ENCODE peak calls at places on chromosomes 16 and 17, in seven cellular contexts. D is SK-N-SH, A is GM12892, B is H1, I is GM12878, R is K562, U is HepG2. S is an unnamed sample.

GRCh38 chr17:21679256-21680146 is 12.8 kb upstream of the KCNJ18 start:
- DNase-seq in R (no peak), B (no peak), D (no peak), U (no peak), A (no peak), I (no peak), S (no peak)

GRCh38 chr17:36495076-36495578 is 8.6 kb downstream of the ZNHIT3 start:
- DNase-seq in U (no peak), B (no peak), I (no peak), D (no peak), R (no peak), A (no peak), S (no peak)

GRCh38 chr17:17151962-17152361 is 54.2 kb downstream of the PLD6 start:
- DNase-seq in R (no peak), I (no peak), A (no peak), B (no peak), U (no peak), D (no peak), S (no peak)

GRCh38 chr16:12449795-12450194 is 353.9 kb downstream of the CPPED1 start:
- DNase-seq in D (no peak), U (no peak), B (no peak), A (no peak), I (no peak), R (no peak), S (no peak)

GRCh38 chr17:4541328-4542002 is 13.7 kb downstream of the MYBBP1A start:
- DNase-seq in R (no peak), B (no peak), U (no peak), A (no peak), D (no peak), I (no peak), S (no peak)

GRCh38 chr16:3825103-3825502 is 55.4 kb downstream of the CREBBP start:
- DNase-seq in A (no peak), R (no peak), D (no peak), I (no peak), B (no peak), U (no peak), S (no peak)

GRCh38 chr16:87366930-87367329 is 16.6 kb downstream of the FBXO31 start:
- DNase-seq in B (no peak), R (no peak), D (no peak), A (no peak), U (no peak), I (no peak), S (no peak)

GRCh38 chr16:89905511-89906140 is 13.0 kb upstream of the MC1R start:
- DNase-seq in R (no peak), I (no peak), B (no peak), U (no peak), A (no peak), D (no peak), S (no peak)

GRCh38 chr17:80187090-80187489 is 17.3 kb downstream of the CARD14 start:
- DNase-seq in A (no peak), R (no peak), I (no peak), B (no peak), D (no peak), U (no peak), S (no peak)

GRCh38 chr17:17139972-17140589 is 66.1 kb downstream of the PLD6 start:
- DNase-seq in D (no peak), U (no peak), A (no peak), B (no peak), I (no peak), R (no peak), S (no peak)

GRCh38 chr16:56317998-56318912 is 107.1 kb downstream of the AMFR start:
- DNase-seq in D (peak; percentile 97), U (peak; percentile 62), I (peak; percentile 3), A (peak; percentile 91), B (peak; percentile 95), R (peak; percentile 91), S (peak; percentile 95)

GRCh38 chr17:1413281-1413791 is 13.3 kb upstream of the YWHAE start:
- DNase-seq in A (no peak), R (peak; percentile 63), U (peak; percentile 77), D (peak; percentile 54), I (no peak), B (no peak), S (no peak)

GRCh38 chr17:62823111-62823895 is 15.2 kb upstream of the MARCHF10 start:
- DNase-seq in I (no peak), A (no peak), D (no peak), U (no peak), B (no peak), R (no peak), S (no peak)

GRCh38 chr16:50266337-50267091 is at the start of gene ADCY7:
- DNase-seq in B (no peak), I (no peak), R (peak; percentile 84), U (no peak), D (peak; percentile 85), A (peak; percentile 68), S (peak; percentile 74)

GRCh38 chr16:50267151-50267631 is 840 bp downstream of the ADCY7 start:
- DNase-seq in A (no peak), R (no peak), D (peak; percentile 60), U (no peak), B (no peak), I (no peak), S (no peak)

GRCh38 chr16:50263940-50264929 is 2.1 kb upstream of the ADCY7 start:
- DNase-seq in D (no peak), B (no peak), U (peak; percentile 75), R (no peak), A (no peak), I (peak; percentile 57), S (no peak)

GRCh38 chr16:50265716-50266336 is 525 bp upstream of the ADCY7 start:
- DNase-seq in B (no peak), I (no peak), R (no peak), D (no peak), U (no peak), A (no peak), S (no peak)

DNA sequence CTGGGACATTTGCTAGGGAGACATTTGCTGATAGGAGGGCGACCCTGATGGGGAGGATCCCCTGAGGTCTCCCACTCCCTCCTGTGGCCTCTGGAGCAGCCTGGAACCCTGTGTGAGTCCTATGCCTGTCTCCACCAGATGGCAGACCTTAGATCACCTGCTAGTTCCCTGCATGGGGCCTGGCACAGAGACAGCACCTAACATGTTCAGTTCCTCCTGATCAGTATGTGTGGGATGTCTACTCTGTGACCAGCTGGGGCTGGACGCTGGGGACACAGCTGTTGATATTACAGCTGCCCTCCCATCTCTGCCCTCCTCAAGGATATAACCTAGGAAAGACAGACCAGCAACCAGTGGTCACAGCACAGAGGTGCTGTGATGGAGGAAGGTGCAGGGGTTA is 1.1 kb upstream of the ADCY7 start:
- DNase-seq in D (peak; percentile 62), R (peak; percentile 37), B (no peak), A (no peak), U (peak; percentile 69), I (no peak), S (no peak)
- TF ChIP-seq TAF1 in D (no peak), R (no peak), B (no peak), A (no peak), U (no peak), I (no peak), S (no peak)

GRCh38 chr16:85654251-85655115 is 34.3 kb downstream of the GINS2 start:
- DNase-seq in D (no peak), B (no peak), I (no peak), U (no peak), A (no peak), R (no peak), S (no peak)

GRCh38 chr16:85650864-85651811 is 37.6 kb downstream of the GINS2 start:
- DNase-seq in B (no peak), I (no peak), U (no peak), D (peak; percentile 86), A (no peak), R (no peak), S (no peak)

GRCh38 chr16:85651822-85652430 is 36.8 kb downstream of the GINS2 start:
- DNase-seq in R (no peak), D (no peak), I (no peak), U (no peak), B (no peak), A (no peak), S (no peak)

GRCh38 chr16:85653226-85653917 is 35.4 kb downstream of the GINS2 start:
- DNase-seq in D (no peak), A (no peak), B (no peak), U (no peak), I (no peak), R (no peak), S (no peak)

DNA sequence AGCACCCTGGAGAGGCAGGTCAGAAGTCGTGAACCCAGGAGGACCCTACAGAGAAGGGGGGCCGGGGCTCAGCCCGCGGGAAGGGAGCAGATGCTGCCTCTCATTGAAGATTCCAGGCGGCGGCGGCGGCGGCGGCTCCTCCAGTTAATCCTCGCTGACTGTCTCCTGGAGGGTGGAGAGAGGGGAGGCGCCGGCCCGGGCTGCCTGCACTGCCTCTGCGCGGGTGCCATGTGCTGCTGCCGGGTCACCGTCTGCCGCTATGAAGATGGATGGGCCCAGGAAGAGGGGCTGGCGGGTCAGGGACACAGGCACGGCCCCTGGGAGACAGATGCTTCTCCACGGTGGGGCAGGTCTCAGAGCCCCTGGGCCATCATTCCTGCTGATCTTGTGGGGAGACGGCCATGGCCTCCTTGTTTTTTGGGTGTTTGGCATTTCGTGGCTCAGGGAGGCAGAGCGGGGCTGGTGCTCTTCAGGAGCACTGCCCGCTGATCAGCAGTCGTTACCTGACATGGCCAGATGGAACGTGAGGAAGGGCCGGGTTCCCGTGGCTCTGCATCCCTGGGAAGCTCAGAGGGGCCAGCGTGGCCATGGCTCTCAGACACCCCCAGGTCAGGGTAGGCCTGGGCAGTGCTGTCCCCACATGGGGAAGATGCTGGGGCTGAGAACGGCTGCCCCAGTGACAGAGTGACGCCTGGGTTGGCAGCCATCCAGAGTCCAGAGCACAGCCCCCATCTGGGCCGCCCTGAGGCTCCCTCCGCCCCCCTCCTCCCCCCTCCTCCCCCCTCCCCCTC is 36.1 kb downstream of the GINS2 start:
- DNase-seq in D (peak; percentile 83), B (no peak), R (peak; percentile 84), U (peak; percentile 27), A (no peak), I (no peak), S (no peak)
- TF ChIP-seq TAF1 in D (no peak), B (no peak), R (no peak), U (no peak), A (no peak), I (no peak), S (no peak)

DNA sequence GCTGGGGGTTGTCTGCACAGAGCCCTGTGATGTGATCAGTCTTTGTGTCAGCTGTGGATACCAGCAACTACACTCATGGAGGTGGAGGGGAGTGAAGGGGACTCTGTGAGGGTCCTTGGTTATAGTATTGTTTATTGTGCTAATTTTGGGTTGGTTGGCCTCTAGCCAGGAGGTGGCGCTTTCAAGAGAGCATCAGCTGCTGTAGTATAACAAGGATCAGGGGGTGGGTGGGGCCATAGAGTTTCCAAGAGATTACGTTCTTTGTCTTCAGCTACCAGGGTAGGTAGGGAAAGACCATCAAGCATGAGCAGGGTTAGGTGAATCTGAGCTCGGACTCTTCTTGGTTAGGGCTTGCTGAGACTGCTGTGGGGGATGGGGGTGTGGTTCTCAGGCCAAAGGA is 97.1 kb upstream of the HS3ST3A1 start:
- DNase-seq in B (no peak), U (no peak), I (no peak), D (no peak), A (no peak), R (no peak), S (no peak)
- TF ChIP-seq TAF1 in B (no peak), U (no peak), I (no peak), D (no peak), A (no peak), R (no peak), S (no peak)

DNA sequence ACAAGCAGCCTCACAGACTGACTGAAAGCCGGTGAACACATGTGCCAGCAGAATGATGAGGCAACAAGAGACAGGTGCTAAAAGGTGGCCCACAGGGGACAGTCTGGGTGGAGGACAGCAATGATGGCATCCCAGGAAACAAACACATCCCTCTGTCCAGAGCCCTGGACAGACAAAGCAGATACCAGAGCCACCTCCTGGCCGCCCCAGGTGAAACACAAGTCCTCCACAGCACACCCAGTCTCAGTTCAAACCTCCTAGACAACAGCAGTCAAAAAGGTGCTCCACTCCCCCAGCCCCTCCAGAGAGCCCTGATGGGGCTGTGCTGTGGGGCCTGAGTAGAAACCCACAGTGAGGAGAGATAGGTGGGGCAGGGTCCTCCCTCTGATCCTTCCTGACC is 20.3 kb upstream of the CDH5 start:
- DNase-seq in R (no peak), A (no peak), U (no peak), D (no peak), I (no peak), B (no peak), S (no peak)
- TF ChIP-seq TAF1 in R (no peak), A (no peak), U (no peak), D (no peak), I (no peak), B (no peak), S (no peak)

S was measured in GM12891.